ENCODE peak calls at places on chromosomes 3 and 15, in seven cellular contexts. N, P, S, Y, F, T and H are unnamed samples.

GRCh38 chr3:193301441-193301840 is 60.4 kb downstream of the PLAAT1 start:
- DNase-seq in S (no peak), T (no peak), N (no peak), P (peak), F (no peak), Y (no peak), H (no peak)

GRCh38 chr3:152773633-152774032 is 61.3 kb upstream of the P2RY1 start:
- DNase-seq in Y (no peak), P (no peak), F (no peak), T (no peak), S (no peak), N (no peak), H (no peak)

GRCh38 chr15:28955160-28955502 is 69.4 kb downstream of the APBA2 start:
- DNase-seq in F (no peak), S (peak), P (peak), T (peak), N (no peak), Y (no peak), H (peak)

GRCh38 chr3:73504255-73504654 is 120.5 kb downstream of the PDZRN3 start:
- DNase-seq in F (no peak), T (no peak), S (no peak), P (no peak), Y (peak), N (no peak), H (no peak)

GRCh38 chr15:32987067-32987466 is 207.4 kb downstream of the FMN1 start:
- DNase-seq in T (no peak), Y (no peak), N (no peak), P (no peak), F (no peak), S (no peak), H (no peak)

GRCh38 chr3:105957722-105958121 is 88.9 kb upstream of the CBLB start:
- DNase-seq in Y (no peak), S (no peak), N (no peak), P (peak), F (no peak), T (peak), H (peak)

GRCh38 chr3:190533511-190534282 is 19.8 kb downstream of the IL1RAP start:
- DNase-seq in N (no peak), S (no peak), T (peak), Y (peak), P (peak), F (peak), H (peak)

GRCh38 chr15:101637549-101638318 is 14.4 kb downstream of the TM2D3 start:
- DNase-seq in N (no peak), Y (no peak), S (no peak), F (no peak), P (no peak), T (no peak), H (peak)

GRCh38 chr3:58231666-58232065 is 5.9 kb upstream of the ABHD6 start:
- DNase-seq in T (no peak), N (no peak), P (no peak), S (no peak), F (no peak), Y (no peak), H (no peak)

GRCh38 chr3:149480326-149481017 is 6.0 kb downstream of the TM4SF4 start:
- DNase-seq in T (peak), F (peak), N (peak), Y (peak), S (peak), P (peak), H (peak)
- TF ChIP-seq CTCF in T (peak), F (peak), N (no peak), Y (peak), S (peak), P (peak), H (peak)

GRCh38 chr3:134885877-134886621 is 91.0 kb downstream of the EPHB1 start:
- DNase-seq in P (peak), F (no peak), Y (no peak), N (no peak), T (peak), S (peak), H (no peak)
- H3K4me3 ChIP-seq in P (no peak), F (no peak), Y (no peak), N (no peak), T (no peak), S (no peak), H (no peak)

GRCh38 chr15:67137319-67137718 is 71.9 kb downstream of the SMAD3 start:
- DNase-seq in T (no peak), P (no peak), S (no peak), F (no peak), Y (no peak), N (no peak), H (no peak)

GRCh38 chr15:67133738-67134576 is 68.6 kb downstream of the SMAD3 start:
- DNase-seq in T (no peak), S (no peak), Y (no peak), N (no peak), P (peak), F (no peak), H (peak)

GRCh38 chr15:67134577-67135492 is 69.4 kb downstream of the SMAD3 start:
- DNase-seq in N (no peak), S (no peak), P (no peak), Y (no peak), T (no peak), F (no peak), H (no peak)

GRCh38 chr15:67136802-67137201 is 71.4 kb downstream of the SMAD3 start:
- DNase-seq in S (no peak), F (no peak), N (no peak), T (no peak), Y (no peak), P (no peak), H (no peak)

GRCh38 chr15:67135494-67135893 is 70.1 kb downstream of the SMAD3 start:
- DNase-seq in S (no peak), P (no peak), F (peak), Y (no peak), N (no peak), T (peak), H (peak)
- TF ChIP-seq CTCF in S (no peak), P (no peak), F (peak), Y (peak), N (no peak), T (peak), H (peak)

GRCh38 chr3:166531730-166532129 is 694.5 kb upstream of the BCHE start:
- DNase-seq in T (no peak), P (no peak), F (no peak), Y (no peak), N (no peak), S (no peak), H (no peak)
- H3K4me3 ChIP-seq in T (no peak), P (no peak), F (no peak), Y (no peak), N (no peak), S (no peak), H (no peak)